ENCODE peak calls at places on chromosomes 5 and 9, in five cellular contexts. V is GM23338, R is body of pancreas, A is fibroblast of the aortic adventitia, N is pancreas. M is an unnamed sample.
A peak's percentile ranks its signal among the peaks of the same experiment; 100 is the strongest.

GRCh38 chr5:17890501-17890900 is 256.2 kb downstream of the TAF11L14 start:
- DNase-seq in V (no peak), R (no peak), A (no peak), N (no peak), M (no peak)

GRCh38 chr5:133261993-133262392 is 210.2 kb downstream of the HSPA4 start:
- DNase-seq in V (peak; percentile 30), R (peak; percentile 65), A (no peak), N (peak; percentile 25), M (no peak)

GRCh38 chr5:24630925-24631324 is 13.9 kb downstream of the CDH10 start:
- DNase-seq in V (no peak), R (no peak), A (no peak), N (no peak), M (no peak)

GRCh38 chr9:94945191-94946144 is 219.0 kb downstream of the AOPEP start:
- DNase-seq in V (no peak), R (peak; percentile 35), A (peak; percentile 84), N (no peak), M (no peak)

GRCh38 chr5:1750469-1750868 is 49.2 kb downstream of the MRPL36 start:
- DNase-seq in V (no peak), R (no peak), A (no peak), N (no peak), M (no peak)

GRCh38 chr9:22041792-22042191 is 32.7 kb upstream of the CDKN2B start:
- DNase-seq in V (peak; percentile 21), R (peak; percentile 92), A (peak; percentile 60), N (peak; percentile 64), M (no peak)

GRCh38 chr5:59152701-59153245 is 569.9 kb downstream of the RAB3C start:
- DNase-seq in V (no peak), R (no peak), A (no peak), N (no peak), M (no peak)

GRCh38 chr9:133800266-133800665 is 62.1 kb upstream of the SARDH start:
- DNase-seq in V (no peak), R (no peak), A (no peak), N (no peak), M (no peak)

GRCh38 chr5:36357391-36357790 is 55.7 kb upstream of the RANBP3L start:
- DNase-seq in V (no peak), R (no peak), A (peak; percentile 66), N (no peak), M (no peak)

GRCh38 chr9:129164246-129164930 is 13.7 kb downstream of the IER5L start:
- DNase-seq in V (peak; percentile 63), R (peak; percentile 69), A (peak; percentile 92), N (peak; percentile 52), M (peak; percentile 50)

GRCh38 chr5:142717582-142718215 is 31.8 kb upstream of the FGF1 start:
- DNase-seq in V (peak; percentile 60), R (peak; percentile 31), A (peak; percentile 85), N (no peak), M (no peak)

GRCh38 chr9:77764894-77765780 is 117.0 kb upstream of the GNA14 start:
- DNase-seq in V (peak; percentile 68), R (no peak), A (peak; percentile 84), N (no peak), M (no peak)

GRCh38 chr5:93721045-93721444 is 20.4 kb downstream of the POU5F2 start:
- DNase-seq in V (no peak), R (no peak), A (no peak), N (no peak), M (no peak)

GRCh38 chr5:149488645-149489306 is 62.5 kb downstream of the CSNK1A1 start:
- DNase-seq in V (no peak), R (no peak), A (no peak), N (no peak), M (no peak)

GRCh38 chr9:122031806-122032205 is 61.3 kb downstream of the TTLL11 start:
- DNase-seq in V (no peak), R (no peak), A (peak; percentile 22), N (no peak), M (no peak)

GRCh38 chr5:143921525-143922311 is 109.8 kb downstream of the HMHB1 start:
- DNase-seq in V (no peak), R (no peak), A (peak; percentile 97), N (no peak), M (no peak)

GRCh38 chr5:15694694-15695093 is 194.7 kb downstream of the FBXL7 start:
- DNase-seq in V (no peak), R (no peak), A (peak; percentile 65), N (no peak), M (no peak)

GRCh38 chr9:90562229-90562628 is 80.4 kb downstream of the DIRAS2 start:
- DNase-seq in V (no peak), R (no peak), A (no peak), N (no peak), M (no peak)

GRCh38 chr9:14661421-14662059 is 31.7 kb downstream of the ZDHHC21 start:
- DNase-seq in V (peak; percentile 54), R (no peak), A (peak; percentile 62), N (no peak), M (no peak)
- TF ChIP-seq CTCF in V (peak; percentile 51), R (peak; percentile 55), A (peak; percentile 54), N (peak; percentile 2), M (peak; percentile 62)

DNA sequence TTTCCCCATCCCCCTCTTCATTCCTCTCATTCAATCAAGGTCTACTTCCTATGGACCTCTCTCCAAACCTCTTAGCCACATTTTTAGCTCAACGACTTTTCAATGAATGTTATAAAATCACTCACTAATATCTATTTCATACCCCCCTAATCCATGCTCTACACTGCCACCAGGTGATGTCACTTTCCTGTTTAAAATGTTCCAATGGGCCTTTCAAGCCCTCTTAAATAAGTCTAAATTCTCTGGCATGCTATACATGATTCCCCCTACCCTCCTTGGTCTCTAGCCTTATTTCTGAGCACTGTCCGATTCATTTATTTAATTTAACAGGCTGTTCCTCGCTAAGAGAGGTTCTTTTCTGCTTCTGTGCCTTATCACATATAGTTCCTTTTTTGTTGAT is 9.3 kb downstream of the ABHD17B start:
- DNase-seq in V (peak; percentile 51), R (no peak), A (no peak), N (no peak), M (no peak)
- TF ChIP-seq CTCF in V (no peak), R (no peak), A (no peak), N (no peak), M (no peak)

GRCh38 chr5:139287890-139288635 is 5.5 kb upstream of the MATR3 start:
- DNase-seq in V (no peak), R (no peak), A (no peak), N (no peak), M (no peak)
- TF ChIP-seq CTCF in V (peak; percentile 33), R (peak; percentile 37), A (no peak), N (no peak), M (no peak)

DNA sequence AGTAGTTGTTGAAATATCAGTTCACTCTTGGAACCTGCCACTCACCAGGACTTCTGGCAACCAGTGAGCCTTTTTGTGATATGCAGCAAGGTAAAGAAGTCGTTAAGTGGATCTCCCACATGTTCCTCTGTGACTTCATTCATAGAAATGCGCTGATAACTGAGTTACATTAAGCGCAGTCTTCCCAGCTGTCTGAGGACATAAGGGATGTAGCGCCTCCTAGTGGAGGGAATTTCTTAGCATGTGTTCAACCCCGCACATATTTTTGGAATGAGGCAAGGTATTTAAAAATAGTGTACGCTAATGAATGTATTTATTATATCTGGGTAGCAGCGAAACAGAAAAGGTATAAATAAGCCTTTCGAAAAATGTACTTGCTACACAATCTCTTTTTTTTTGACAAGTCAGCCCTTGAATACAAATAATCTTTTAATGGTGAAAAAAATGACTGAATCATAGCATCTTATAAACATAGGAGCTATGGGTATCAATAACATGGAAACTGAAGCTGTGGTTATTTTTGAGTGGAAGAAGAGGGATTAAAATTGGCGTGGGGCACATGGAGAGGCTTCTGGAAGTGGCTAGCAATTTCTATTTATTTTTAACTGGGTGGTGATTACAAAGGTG is 38.0 kb downstream of the PALM2AKAP2 start:
- DNase-seq in V (peak; percentile 97), R (peak; percentile 80), A (peak; percentile 98), N (peak; percentile 55), M (peak; percentile 92)
- TF ChIP-seq CTCF in V (peak; percentile 92), R (peak; percentile 91), A (peak; percentile 75), N (peak; percentile 78), M (peak; percentile 83)

DNA sequence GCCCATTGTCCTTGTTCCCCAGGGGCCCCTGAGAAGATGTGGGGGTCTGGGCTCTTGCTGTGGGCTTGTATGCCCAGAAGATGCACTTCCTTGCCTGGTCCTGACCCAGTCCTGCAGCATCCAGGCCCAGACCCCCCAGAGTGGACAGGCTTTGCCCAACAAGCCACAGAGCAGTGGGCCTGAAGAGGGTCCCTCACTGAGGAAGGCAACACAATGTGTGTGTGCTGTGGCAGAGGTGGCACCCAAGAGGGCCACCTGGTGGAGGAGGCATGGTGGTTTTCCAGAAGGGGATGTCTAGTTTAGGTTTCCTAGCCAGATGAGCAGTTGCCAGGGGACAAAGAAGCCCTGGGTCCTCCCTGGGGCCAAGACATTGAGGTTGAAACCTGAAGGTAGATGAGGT is 84.3 kb downstream of the PHF2 start:
- DNase-seq in V (no peak), R (no peak), A (no peak), N (no peak), M (no peak)
- TF ChIP-seq CTCF in V (peak; percentile 46), R (no peak), A (no peak), N (no peak), M (no peak)

GRCh38 chr5:31768784-31769183 is 129.9 kb downstream of the PDZD2 start:
- DNase-seq in V (peak; percentile 30), R (no peak), A (no peak), N (no peak), M (no peak)
- TF ChIP-seq CTCF in V (peak; percentile 54), R (no peak), A (no peak), N (no peak), M (no peak)

GRCh38 chr5:82601085-82601484 is 322.9 kb upstream of the RPS23 start:
- DNase-seq in V (no peak), R (no peak), A (no peak), N (no peak), M (no peak)
- TF ChIP-seq CTCF in V (no peak), R (no peak), A (no peak), N (no peak), M (no peak)